ENCODE peak calls at places on chromosomes 2 and 18, in ten cellular contexts. Z is tibial nerve; Y is A549; N is aorta; T is tibial artery; G is adrenal gland; V is CD8-positive, alpha-beta memory T cell; K is RWPE2; A is mammary epithelial cell; P is astrocyte. Q is an unnamed sample.

GRCh38 chr2:222753251-222753824 is 81.9 kb downstream of the MOGAT1 start:
- DNase-seq in Y (no peak), T (no peak), P (peak; percentile 71), K (no peak), Z (peak; percentile 43), N (no peak), G (no peak), V (no peak), A (peak; percentile 73), Q (no peak)

GRCh38 chr18:64981915-64982314 is 768.9 kb upstream of the CDH7 start:
- DNase-seq in A (no peak), G (no peak), P (no peak), K (no peak), V (no peak), Y (no peak), Z (no peak), N (no peak), T (no peak), Q (no peak)

GRCh38 chr2:227862741-227863588 is 8.5 kb upstream of the DAW1 start:
- DNase-seq in V (no peak), Y (peak; percentile 88), K (no peak), Z (peak; percentile 37), P (peak; percentile 85), A (peak; percentile 85), N (no peak), T (peak; percentile 71), G (no peak), Q (no peak)

GRCh38 chr2:168427451-168427850 is 28.6 kb upstream of the CERS6 start:
- DNase-seq in N (no peak), V (no peak), K (no peak), Y (no peak), T (no peak), Z (no peak), A (no peak), G (no peak), P (peak; percentile 95), Q (no peak)

GRCh38 chr2:120397362-120397811 is 51.5 kb downstream of the INHBB start:
- DNase-seq in K (no peak), P (no peak), Z (no peak), Y (peak; percentile 74), A (no peak), N (no peak), G (no peak), V (peak; percentile 32), T (no peak), Q (no peak)

GRCh38 chr2:120641366-120641771 is 94.3 kb upstream of the GLI2 start:
- DNase-seq in V (no peak), T (no peak), P (peak; percentile 35), N (no peak), K (no peak), A (no peak), Y (no peak), G (peak; percentile 43), Z (no peak), Q (no peak)

GRCh38 chr2:218798767-218799504 is 17.0 kb downstream of the CYP27A1 start:
- DNase-seq in G (no peak), T (no peak), Y (no peak), A (no peak), P (peak; percentile 54), N (no peak), K (no peak), Z (no peak), V (no peak), Q (no peak)

GRCh38 chr2:239251971-239252370 is 148.8 kb downstream of the HDAC4 start:
- DNase-seq in Z (no peak), K (no peak), A (no peak), P (no peak), G (peak; percentile 22), N (no peak), T (no peak), Y (no peak), V (no peak), Q (no peak)

GRCh38 chr2:98824256-98825042 is 93.5 kb upstream of the MGAT4A start:
- DNase-seq in T (no peak), A (no peak), P (no peak), K (no peak), Y (no peak), N (no peak), V (no peak), Z (no peak), G (no peak), Q (no peak)

GRCh38 chr2:98822301-98823164 is 91.6 kb upstream of the MGAT4A start:
- DNase-seq in A (no peak), P (no peak), V (peak; percentile 70), K (no peak), Z (no peak), Y (no peak), T (peak; percentile 35), G (peak; percentile 40), N (peak; percentile 71), Q (peak; percentile 85)

GRCh38 chr2:98821629-98822135 is 90.8 kb upstream of the MGAT4A start:
- DNase-seq in G (no peak), A (no peak), Y (no peak), N (no peak), P (no peak), Z (no peak), K (no peak), T (no peak), V (no peak), Q (no peak)

GRCh38 chr2:98825043-98825350 is 94.1 kb upstream of the MGAT4A start:
- DNase-seq in V (no peak), Z (no peak), N (no peak), G (no peak), T (no peak), K (no peak), P (no peak), Y (no peak), A (no peak), Q (no peak)

DNA sequence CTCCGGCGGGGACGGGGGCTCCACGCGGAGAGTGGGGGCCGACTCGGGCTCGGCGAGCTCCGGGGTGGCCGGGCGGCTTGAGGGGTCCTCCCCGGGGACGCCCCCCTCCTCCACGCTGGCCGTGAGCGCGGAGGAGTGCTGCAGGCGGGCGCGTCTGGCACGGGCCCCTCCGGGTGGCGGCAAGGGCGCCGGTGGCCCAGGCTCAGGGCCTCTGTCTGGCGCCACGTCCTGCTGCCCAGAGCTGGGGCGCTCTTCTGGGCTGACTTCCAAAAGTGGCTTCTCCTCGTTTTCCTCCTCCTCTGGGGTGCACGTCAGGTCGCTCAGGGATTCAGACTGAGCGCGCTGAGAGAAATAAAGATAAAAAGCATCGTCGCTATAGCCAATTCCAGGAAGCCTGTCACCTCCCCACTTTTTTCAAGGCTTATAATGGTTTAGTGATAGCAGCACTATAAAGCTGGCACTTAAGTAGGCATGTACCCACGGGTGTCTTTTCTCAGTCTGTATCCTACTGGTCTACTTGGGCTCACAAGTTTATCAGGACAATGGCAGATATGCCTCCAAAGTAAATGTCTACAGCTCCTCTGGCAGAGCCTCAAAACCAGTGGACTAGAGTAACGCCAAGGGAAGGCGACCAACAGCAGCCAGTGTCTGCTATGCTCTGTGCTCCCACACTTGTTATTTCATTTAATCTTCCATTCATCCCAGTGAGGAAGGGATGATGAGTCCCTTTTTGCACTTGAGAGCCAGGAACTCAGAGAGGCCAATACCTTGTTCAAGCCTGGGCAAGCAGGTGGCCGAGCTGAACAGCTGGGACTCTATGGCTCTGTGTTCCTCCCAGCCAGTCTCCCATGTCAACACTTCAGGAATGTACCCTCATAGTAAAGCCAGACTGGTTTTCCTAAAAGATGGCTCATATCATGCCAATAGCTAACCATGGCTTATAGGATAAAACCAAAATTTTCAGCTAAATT is 92.5 kb upstream of the MGAT4A start:
- DNase-seq in V (no peak), T (no peak), G (no peak), A (peak; percentile 14), Y (no peak), K (no peak), Z (no peak), P (no peak), N (no peak), Q (no peak)
- H3K27ac ChIP-seq in V (no peak overlapping the region), T (peak overlapping the region; percentile 77), G (peak overlapping the region; percentile 78), A (no peak overlapping the region), Y (no peak overlapping the region), K (no peak overlapping the region), Z (no peak overlapping the region), P (no peak overlapping the region), N (peak overlapping the region; percentile 33), Q (peak overlapping the region; percentile 75)

GRCh38 chr2:17646838-17647701 is 106.5 kb downstream of the SMC6 start:
- DNase-seq in G (no peak), T (no peak), V (no peak), A (no peak), Z (no peak), K (no peak), P (no peak), N (no peak), Y (no peak), Q (no peak)

GRCh38 chr2:17648571-17648970 is 105.0 kb downstream of the SMC6 start:
- DNase-seq in P (no peak), Z (no peak), A (no peak), G (no peak), N (no peak), V (no peak), K (no peak), Y (no peak), T (no peak), Q (no peak)

GRCh38 chr2:17643031-17643615 is 102.6 kb downstream of the VSNL1 start:
- DNase-seq in T (peak; percentile 63), P (peak; percentile 98), N (peak; percentile 83), V (no peak), Y (peak; percentile 78), K (peak; percentile 77), G (peak; percentile 75), A (peak; percentile 94), Z (peak; percentile 21), Q (no peak)

GRCh38 chr2:17646096-17646554 is 105.6 kb downstream of the VSNL1 start:
- DNase-seq in N (no peak), T (peak; percentile 60), Z (peak; percentile 81), Y (peak; percentile 41), P (peak; percentile 66), V (no peak), G (peak; percentile 82), A (peak; percentile 84), K (no peak), Q (no peak)

DNA sequence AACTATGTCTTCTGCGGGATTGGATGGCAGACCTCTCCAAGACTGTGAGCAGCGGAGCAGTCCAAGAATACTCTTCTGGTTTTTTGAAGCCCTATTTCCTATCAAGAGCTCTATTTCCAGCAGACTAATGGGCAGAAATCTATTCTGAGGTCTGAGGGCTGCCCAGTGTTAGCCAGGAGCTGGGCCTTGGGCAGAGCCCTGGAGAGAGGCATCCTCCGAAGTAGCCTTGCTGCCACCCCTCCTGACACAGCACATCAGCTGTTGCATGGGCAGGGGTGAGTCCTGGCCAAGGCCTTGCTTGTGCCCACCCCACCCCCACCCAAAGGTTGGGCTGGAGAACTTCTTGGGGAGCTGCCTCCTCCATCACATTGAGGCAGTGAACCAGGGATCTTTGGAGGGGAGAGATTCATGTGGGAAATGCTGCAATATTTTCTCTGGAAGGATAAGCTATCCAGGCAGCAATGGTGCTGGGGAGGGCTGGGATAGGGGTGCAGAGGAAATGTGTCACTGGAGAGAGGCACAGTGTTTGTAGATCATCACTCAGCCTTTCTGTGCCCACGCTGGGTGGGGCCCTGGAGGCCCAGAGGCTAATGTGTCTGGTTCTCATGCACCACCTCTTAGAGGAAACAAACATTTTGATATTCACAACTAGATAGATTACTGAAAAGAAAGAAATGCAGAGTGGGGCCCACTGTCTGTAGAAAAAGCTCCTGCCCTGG is 104.7 kb downstream of the VSNL1 start:
- DNase-seq in A (peak; percentile 72), Y (no peak), N (no peak), T (no peak), P (peak; percentile 31), K (no peak), Z (no peak), G (no peak), V (no peak), Q (no peak)
- H3K27ac ChIP-seq in A (peak overlapping the region; percentile 37), Y (no peak overlapping the region), N (no peak overlapping the region), T (no peak overlapping the region), P (peak overlapping the region; percentile 48), K (no peak overlapping the region), Z (no peak overlapping the region), G (peak overlapping the region; percentile 80), V (no peak overlapping the region), Q (no peak overlapping the region)

GRCh38 chr2:61671561-61672315 is 133.6 kb upstream of the XPO1 start:
- DNase-seq in G (no peak), Z (no peak), Y (no peak), A (no peak), T (no peak), N (no peak), V (no peak), K (no peak), P (no peak), Q (no peak)

GRCh38 chr2:61675204-61675603 is 137.0 kb upstream of the XPO1 start:
- DNase-seq in G (no peak), T (no peak), K (no peak), Z (no peak), P (no peak), N (no peak), A (no peak), V (no peak), Y (no peak), Q (no peak)

DNA sequence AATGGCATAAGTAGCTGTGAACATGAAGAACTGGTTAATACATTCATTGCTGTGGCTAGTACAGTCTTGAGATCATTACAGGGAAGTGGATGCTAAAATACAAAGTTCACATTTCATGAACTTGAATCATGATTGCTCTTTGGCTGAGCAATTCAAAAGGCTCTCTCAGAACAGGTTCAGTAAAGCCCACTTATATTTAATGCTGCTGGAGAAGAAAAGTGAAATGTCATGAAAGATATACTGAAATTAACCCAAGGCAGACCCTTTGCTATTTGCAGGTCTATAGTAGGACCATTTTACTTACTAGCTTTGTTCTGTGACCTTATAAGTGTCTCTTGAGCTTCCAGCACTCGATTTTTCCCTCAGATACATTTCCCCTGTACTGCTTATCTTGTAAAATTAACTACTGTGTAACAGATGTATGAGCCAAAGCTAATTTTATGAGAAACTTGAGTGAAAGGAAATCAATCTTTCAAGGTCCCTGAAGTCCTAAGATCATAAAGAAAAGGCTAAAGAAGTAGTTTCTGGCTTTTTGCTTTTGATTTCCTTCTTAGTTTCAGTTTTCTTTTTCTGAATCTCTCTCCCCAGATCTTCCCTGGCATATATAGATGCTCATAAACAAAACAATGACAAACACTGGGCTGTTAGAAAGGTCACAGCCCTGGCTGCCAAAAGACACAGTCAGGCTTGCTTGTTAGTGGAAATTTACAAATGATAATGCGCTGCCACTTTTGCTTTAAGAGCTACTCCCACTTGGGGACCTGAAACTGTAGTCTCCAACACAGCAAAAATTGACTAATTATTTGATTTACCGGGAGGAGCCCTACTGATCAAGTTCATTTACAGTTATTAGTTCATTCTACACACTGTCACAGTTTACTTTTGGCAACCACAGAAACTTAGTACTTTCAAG is 132.7 kb upstream of the XPO1 start:
- DNase-seq in A (no peak), P (peak; percentile 29), Z (peak; percentile 27), T (peak; percentile 60), N (peak; percentile 53), V (no peak), G (peak; percentile 83), K (no peak), Y (peak; percentile 42), Q (no peak)
- H3K27ac ChIP-seq in A (no peak overlapping the region), P (no peak overlapping the region), Z (peak overlapping the region; percentile 52), T (peak overlapping the region; percentile 56), N (no peak overlapping the region), V (peak overlapping the region; percentile 35), G (peak overlapping the region; percentile 91), K (no peak overlapping the region), Y (peak overlapping the region; percentile 80), Q (peak overlapping the region; percentile 80)

GRCh38 chr2:96808176-96808837 is 7.8 kb upstream of the CNNM3 start:
- DNase-seq in K (no peak), A (no peak), V (no peak), N (peak; percentile 16), Y (no peak), Z (no peak), G (no peak), P (no peak), T (no peak), Q (no peak)

GRCh38 chr2:96809951-96810782 is 5.9 kb upstream of the CNNM3 start:
- DNase-seq in K (no peak), V (no peak), Y (no peak), P (no peak), T (no peak), A (no peak), Z (no peak), N (no peak), G (no peak), Q (no peak)

GRCh38 chr2:96807127-96807471 is 9.0 kb upstream of the CNNM3 start:
- DNase-seq in K (no peak), A (no peak), N (peak; percentile 21), G (no peak), Y (no peak), T (no peak), V (no peak), P (no peak), Z (no peak), Q (no peak)

GRCh38 chr2:96810783-96811192 is 5.3 kb upstream of the CNNM3 start:
- DNase-seq in T (no peak), N (no peak), Y (no peak), A (no peak), P (no peak), G (no peak), K (no peak), V (no peak), Z (no peak), Q (no peak)

GRCh38 chr2:96809216-96809882 is 6.7 kb upstream of the CNNM3 start:
- DNase-seq in V (no peak), P (no peak), Y (no peak), N (no peak), Z (no peak), G (no peak), K (no peak), A (no peak), T (no peak), Q (no peak)
- H3K27ac ChIP-seq in V (no peak overlapping the region), P (no peak overlapping the region), Y (no peak overlapping the region), N (no peak overlapping the region), Z (no peak overlapping the region), G (peak overlapping the region; percentile 49), K (no peak overlapping the region), A (no peak overlapping the region), T (no peak overlapping the region), Q (no peak overlapping the region)

Q was measured in upper lobe of right lung.